ENCODE peak calls at places on chromosomes 16 and 17, in seven cellular contexts. One of them, this sample, is unnamed.

GRCh38 chr17:44095647-44096496 is 25.3 kb downstream of the G6PC3 start:
- DNase-seq in HepG2: peak
- DNase-seq in HCT116: no peak
- DNase-seq in K562: peak
- DNase-seq in GM12878: no peak
- DNase-seq in SK-N-SH: peak
- DNase-seq in H1: peak
- DNase-seq in this sample: peak

GRCh38 chr17:2239882-2240430 is 63.6 kb downstream of the SMG6 start:
- DNase-seq in HepG2: no peak
- DNase-seq in K562: no peak
- DNase-seq in GM12878: peak
- DNase-seq in SK-N-SH: no peak
- DNase-seq in HCT116: no peak
- DNase-seq in H1: no peak
- DNase-seq in this sample: no peak

GRCh38 chr17:5584971-5585794 is 874 bp upstream of the NLRP1 start:
- DNase-seq in HCT116: no peak
- DNase-seq in GM12878: no peak
- DNase-seq in HepG2: no peak
- DNase-seq in H1: no peak
- DNase-seq in K562: no peak
- DNase-seq in SK-N-SH: no peak
- DNase-seq in this sample: no peak

GRCh38 chr17:1485748-1486376 is 6.6 kb downstream of the MYO1C start:
- DNase-seq in HCT116: no peak
- DNase-seq in K562: peak
- DNase-seq in GM12878: no peak
- DNase-seq in H1: peak
- DNase-seq in HepG2: no peak
- DNase-seq in SK-N-SH: peak
- DNase-seq in this sample: no peak

GRCh38 chr16:50842589-50842988 is 100.7 kb downstream of the CYLD start:
- DNase-seq in HCT116: no peak
- DNase-seq in SK-N-SH: no peak
- DNase-seq in GM12878: no peak
- DNase-seq in H1: peak
- DNase-seq in K562: no peak
- DNase-seq in HepG2: no peak
- DNase-seq in this sample: no peak

GRCh38 chr17:40963838-40964237 is 2.9 kb downstream of the KRT39 start:
- DNase-seq in K562: peak
- DNase-seq in HepG2: no peak
- DNase-seq in HCT116: no peak
- DNase-seq in H1: no peak
- DNase-seq in GM12878: no peak
- DNase-seq in SK-N-SH: peak
- DNase-seq in this sample: peak

GRCh38 chr16:14223632-14224031 is 152.5 kb downstream of the MRTFB start:
- DNase-seq in SK-N-SH: no peak
- DNase-seq in HCT116: no peak
- DNase-seq in HepG2: no peak
- DNase-seq in K562: no peak
- DNase-seq in GM12878: no peak
- DNase-seq in H1: no peak
- DNase-seq in this sample: no peak

GRCh38 chr17:78130439-78131101 is at the start of gene TMC8:
- DNase-seq in GM12878: no peak
- DNase-seq in K562: no peak
- DNase-seq in H1: no peak
- DNase-seq in SK-N-SH: peak
- DNase-seq in HCT116: no peak
- DNase-seq in HepG2: peak
- DNase-seq in this sample: no peak

GRCh38 chr17:56786989-56787482 is 46.7 kb downstream of the C17orf67 start:
- DNase-seq in HepG2: peak
- DNase-seq in HCT116: peak
- DNase-seq in H1: no peak
- DNase-seq in K562: no peak
- DNase-seq in GM12878: peak
- DNase-seq in SK-N-SH: no peak
- DNase-seq in this sample: peak

GRCh38 chr17:80111702-80112470 is 10.5 kb downstream of the GAA start:
- DNase-seq in HCT116: no peak
- DNase-seq in SK-N-SH: peak
- DNase-seq in GM12878: no peak
- DNase-seq in K562: peak
- DNase-seq in HepG2: no peak
- DNase-seq in H1: peak
- DNase-seq in this sample: no peak

GRCh38 chr17:2060681-2061440 is 6.0 kb downstream of the HIC1 start:
- DNase-seq in GM12878: no peak
- DNase-seq in SK-N-SH: no peak
- DNase-seq in HCT116: no peak
- DNase-seq in H1: no peak
- DNase-seq in K562: no peak
- DNase-seq in HepG2: no peak
- DNase-seq in this sample: no peak

GRCh38 chr17:60388742-60389141 is 3.2 kb downstream of the USP32 start:
- DNase-seq in HepG2: no peak
- DNase-seq in GM12878: no peak
- DNase-seq in HCT116: no peak
- DNase-seq in K562: peak
- DNase-seq in H1: no peak
- DNase-seq in SK-N-SH: no peak
- DNase-seq in this sample: no peak

GRCh38 chr17:72456026-72456569 is 335.3 kb downstream of the SOX9 start:
- DNase-seq in HCT116: peak
- DNase-seq in GM12878: no peak
- DNase-seq in H1: no peak
- DNase-seq in K562: no peak
- DNase-seq in HepG2: peak
- DNase-seq in SK-N-SH: no peak
- DNase-seq in this sample: no peak

GRCh38 chr16:89478576-89479221 is 11.7 kb downstream of the ANKRD11 start:
- DNase-seq in SK-N-SH: no peak
- DNase-seq in HepG2: peak
- DNase-seq in HCT116: no peak
- DNase-seq in GM12878: no peak
- DNase-seq in H1: no peak
- DNase-seq in K562: no peak
- DNase-seq in this sample: peak

GRCh38 chr16:140175-140857 is 1.8 kb upstream of the NPRL3 start:
- DNase-seq in GM12878: no peak
- DNase-seq in SK-N-SH: no peak
- DNase-seq in K562: no peak
- DNase-seq in HepG2: no peak
- DNase-seq in HCT116: no peak
- DNase-seq in H1: no peak
- DNase-seq in this sample: no peak

GRCh38 chr17:50359005-50359699 is 13.2 kb downstream of the XYLT2 start:
- DNase-seq in HCT116: no peak
- DNase-seq in SK-N-SH: no peak
- DNase-seq in K562: no peak
- DNase-seq in HepG2: no peak
- DNase-seq in H1: no peak
- DNase-seq in GM12878: no peak
- DNase-seq in this sample: no peak

DNA sequence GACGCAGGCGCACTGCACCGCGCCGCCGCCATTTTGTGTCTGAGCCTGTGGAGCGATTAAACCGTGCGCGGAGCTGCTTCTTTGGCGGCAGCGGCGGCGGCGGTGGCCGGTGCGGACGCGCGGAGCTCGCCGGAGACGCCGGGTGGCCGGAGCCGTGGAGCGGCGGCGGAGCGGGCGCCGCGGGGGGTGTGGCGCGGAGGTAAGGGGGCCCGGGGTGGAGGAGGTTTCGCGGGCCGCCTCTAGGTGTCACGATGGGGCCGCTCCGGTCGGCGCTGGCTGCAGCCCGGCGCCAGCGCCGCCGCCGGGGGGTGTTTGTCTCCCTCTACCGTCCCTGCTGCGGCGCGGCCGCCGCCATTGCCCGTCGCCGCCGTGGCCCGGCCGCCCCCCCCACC is at the start of gene CTCF:
- DNase-seq in HepG2: peak
- DNase-seq in K562: peak
- DNase-seq in SK-N-SH: peak
- DNase-seq in GM12878: no peak
- DNase-seq in HCT116: peak
- DNase-seq in H1: no peak
- DNase-seq in this sample: no peak
- TF ChIP-seq JUND in HepG2: no peak
- TF ChIP-seq JUND in K562: no peak
- TF ChIP-seq JUND in SK-N-SH: no peak
- TF ChIP-seq JUND in GM12878: no peak
- TF ChIP-seq JUND in HCT116: no peak
- TF ChIP-seq JUND in H1: no peak
- TF ChIP-seq JUND in this sample: no peak

DNA sequence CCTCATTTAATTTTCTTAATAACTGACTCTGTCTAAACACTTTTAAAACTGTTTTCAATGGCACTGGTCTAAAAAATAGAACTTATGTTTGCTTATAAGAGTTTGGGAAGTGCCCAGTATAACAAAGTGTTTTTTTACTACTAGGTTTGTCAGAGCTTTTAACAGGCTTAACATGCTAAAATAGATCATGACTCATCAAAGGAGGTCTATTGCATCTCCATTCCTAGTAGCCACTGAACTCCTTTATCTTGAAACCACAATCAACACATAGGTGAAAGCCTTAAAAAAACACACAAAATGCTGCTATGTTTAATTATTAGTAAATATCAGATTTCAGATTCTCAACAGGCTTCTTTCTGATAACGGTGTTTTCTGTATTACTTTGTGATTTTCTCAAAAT is 196.4 kb upstream of the KIF2B start:
- DNase-seq in K562: peak
- DNase-seq in GM12878: no peak
- DNase-seq in SK-N-SH: no peak
- DNase-seq in HCT116: no peak
- DNase-seq in H1: no peak
- DNase-seq in HepG2: no peak
- DNase-seq in this sample: no peak
- TF ChIP-seq JUND in K562: peak
- TF ChIP-seq JUND in GM12878: no peak
- TF ChIP-seq JUND in SK-N-SH: peak
- TF ChIP-seq JUND in HCT116: no peak
- TF ChIP-seq JUND in H1: peak
- TF ChIP-seq JUND in HepG2: no peak
- TF ChIP-seq JUND in this sample: no peak

DNA sequence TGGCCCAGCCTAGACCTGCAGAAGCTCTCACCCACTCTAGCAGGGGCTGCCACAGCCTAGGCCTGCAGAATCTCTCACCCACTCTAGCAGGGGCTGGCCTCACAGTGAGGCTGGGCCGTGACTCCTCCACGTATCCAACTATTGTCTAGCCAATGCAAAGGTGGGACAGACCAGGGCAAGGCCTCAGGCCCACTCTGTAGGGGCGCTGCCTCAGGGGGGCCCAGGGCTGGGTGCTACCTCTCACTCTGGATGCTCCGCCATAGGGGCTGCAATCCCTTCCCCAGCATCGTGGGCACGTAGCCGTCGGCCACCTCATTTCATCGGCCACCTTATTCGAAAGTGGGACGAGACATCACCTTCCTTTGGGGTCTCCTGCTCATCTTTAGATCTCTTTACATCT is 51.7 kb downstream of the RPH3AL start:
- DNase-seq in HCT116: no peak
- DNase-seq in GM12878: no peak
- DNase-seq in K562: no peak
- DNase-seq in HepG2: no peak
- DNase-seq in H1: no peak
- DNase-seq in SK-N-SH: no peak
- DNase-seq in this sample: no peak
- TF ChIP-seq JUND in HCT116: no peak
- TF ChIP-seq JUND in GM12878: no peak
- TF ChIP-seq JUND in K562: no peak
- TF ChIP-seq JUND in HepG2: no peak
- TF ChIP-seq JUND in H1: no peak
- TF ChIP-seq JUND in SK-N-SH: no peak
- TF ChIP-seq JUND in this sample: no peak

GRCh38 chr17:75024686-75025397 is 12.4 kb downstream of the MRPL58 start:
- DNase-seq in SK-N-SH: no peak
- DNase-seq in GM12878: no peak
- DNase-seq in H1: no peak
- DNase-seq in HepG2: peak
- DNase-seq in HCT116: no peak
- DNase-seq in K562: no peak
- DNase-seq in this sample: no peak
- TF ChIP-seq JUND in SK-N-SH: no peak
- TF ChIP-seq JUND in GM12878: no peak
- TF ChIP-seq JUND in H1: no peak
- TF ChIP-seq JUND in HepG2: no peak
- TF ChIP-seq JUND in HCT116: no peak
- TF ChIP-seq JUND in K562: no peak
- TF ChIP-seq JUND in this sample: no peak

GRCh38 chr17:30219833-30220232 is 15.7 kb downstream of the SLC6A4 start:
- DNase-seq in HCT116: no peak
- DNase-seq in H1: no peak
- DNase-seq in HepG2: no peak
- DNase-seq in K562: peak
- DNase-seq in GM12878: no peak
- DNase-seq in SK-N-SH: no peak
- DNase-seq in this sample: no peak
- TF ChIP-seq JUND in HCT116: no peak
- TF ChIP-seq JUND in H1: no peak
- TF ChIP-seq JUND in HepG2: no peak
- TF ChIP-seq JUND in K562: no peak
- TF ChIP-seq JUND in GM12878: no peak
- TF ChIP-seq JUND in SK-N-SH: no peak
- TF ChIP-seq JUND in this sample: no peak